ENCODE peak calls at places on chromosomes 13 and 19, in six cellular contexts. L, I, U, D, P and B are unnamed samples.
A peak's percentile ranks its signal among the peaks of the same experiment; 100 is the strongest.

GRCh38 chr19:45382426-45382825 is 12.1 kb upstream of the ERCC2 start:
- DNase-seq in L (no peak), I (no peak), U (no peak), D (no peak), P (no peak), B (no peak)

GRCh38 chr19:39335168-39335567 is 675 bp downstream of the GMFG start:
- DNase-seq in L (no peak), I (no peak), U (no peak), D (no peak), P (no peak), B (no peak)

GRCh38 chr19:43432866-43433673 is 18.4 kb downstream of the TEX101 start:
- DNase-seq in L (peak; percentile 74), I (peak; percentile 69), U (peak; percentile 33), D (no peak), P (peak; percentile 44), B (peak; percentile 59)

GRCh38 chr13:92719868-92720267 is 506.7 kb upstream of the GPC6 start:
- DNase-seq in L (no peak), I (no peak), U (no peak), D (no peak), P (no peak), B (peak; percentile 6)

GRCh38 chr13:29515372-29515771 is 80.1 kb downstream of the SLC7A1 start:
- DNase-seq in L (no peak), I (no peak), U (no peak), D (no peak), P (no peak), B (no peak)

GRCh38 chr13:84211048-84211447 is 328.8 kb upstream of the SLITRK1 start:
- DNase-seq in L (no peak), I (no peak), U (no peak), D (no peak), P (no peak), B (no peak)

GRCh38 chr13:49443327-49443688 is 556 bp downstream of the CAB39L start:
- DNase-seq in L (no peak), I (no peak), U (no peak), D (no peak), P (peak; percentile 35), B (no peak)

GRCh38 chr13:62747152-62747551 is 1331.5 kb upstream of the PCDH20 start:
- DNase-seq in L (no peak), I (no peak), U (no peak), D (no peak), P (peak; percentile 13), B (no peak)

GRCh38 chr13:94515352-94515751 is 35.9 kb upstream of the DCT start:
- DNase-seq in L (no peak), I (no peak), U (no peak), D (no peak), P (no peak), B (no peak)

GRCh38 chr19:5127710-5128109 is 158.8 kb downstream of the KDM4B start:
- DNase-seq in L (no peak), I (no peak), U (no peak), D (no peak), P (no peak), B (no peak)

GRCh38 chr13:50801087-50801931 is 42.2 kb downstream of the DLEU7 start:
- DNase-seq in L (peak; percentile 65), I (peak; percentile 46), U (peak; percentile 47), D (no peak), P (peak; percentile 72), B (peak; percentile 60)

GRCh38 chr19:15129856-15130580 is 22.8 kb downstream of the SYDE1 start:
- DNase-seq in L (no peak), I (no peak), U (no peak), D (no peak), P (no peak), B (peak; percentile 53)

GRCh38 chr13:99640260-99640659 is 139.0 kb downstream of the TM9SF2 start:
- DNase-seq in L (no peak), I (no peak), U (no peak), D (no peak), P (no peak), B (no peak)

GRCh38 chr19:45901432-45901903 is 945 bp downstream of the MYPOP start:
- DNase-seq in L (peak; percentile 48), I (peak; percentile 44), U (peak; percentile 68), D (no peak), P (peak; percentile 42), B (peak; percentile 41)

GRCh38 chr13:42028113-42028799 is 20.2 kb upstream of the DGKH start:
- DNase-seq in L (peak; percentile 70), I (no peak), U (no peak), D (no peak), P (no peak), B (peak; percentile 16)

GRCh38 chr19:55383279-55383788 is 758 bp downstream of the TMEM238 start:
- DNase-seq in L (peak; percentile 30), I (no peak), U (no peak), D (no peak), P (no peak), B (no peak)

GRCh38 chr19:2251577-2252480 is 2.7 kb downstream of the AMH start:
- DNase-seq in L (no peak), I (no peak), U (no peak), D (no peak), P (no peak), B (no peak)

GRCh38 chr13:102354011-102354410 is 47.8 kb downstream of the FGF14 start:
- DNase-seq in L (no peak), I (no peak), U (no peak), D (no peak), P (no peak), B (no peak)

GRCh38 chr13:103325675-103326074 is 259.5 kb upstream of the SLC10A2 start:
- DNase-seq in L (no peak), I (no peak), U (no peak), D (no peak), P (no peak), B (no peak)

GRCh38 chr13:74040200-74040599 is 94.0 kb downstream of the KLF12 start:
- DNase-seq in L (peak; percentile 41), I (peak; percentile 36), U (peak; percentile 25), D (no peak), P (peak; percentile 31), B (peak; percentile 16)

GRCh38 chr19:14821958-14822357 is 13.0 kb downstream of the OR7A5 start:
- DNase-seq in L (no peak), I (no peak), U (no peak), D (no peak), P (no peak), B (no peak)

GRCh38 chr19:55224038-55224665 is 4.4 kb downstream of the TMEM86B start:
- DNase-seq in L (no peak), I (no peak), U (no peak), D (no peak), P (no peak), B (no peak)

GRCh38 chr19:2312819-2313501 is 5.0 kb upstream of the LINGO3 start:
- DNase-seq in L (no peak), I (no peak), U (no peak), D (no peak), P (no peak), B (no peak)

GRCh38 chr13:41137951-41138350 is 5.3 kb upstream of the KBTBD6 start:
- DNase-seq in L (no peak), I (no peak), U (no peak), D (no peak), P (peak; percentile 81), B (no peak)

GRCh38 chr19:40907968-40908735 is 26.1 kb upstream of the CYP2A7 start:
- DNase-seq in L (no peak), I (no peak), U (peak; percentile 45), D (no peak), P (no peak), B (peak; percentile 79)

GRCh38 chr13:42567772-42568428 is 6.1 kb upstream of the TNFSF11 start:
- DNase-seq in L (no peak), I (no peak), U (no peak), D (no peak), P (no peak), B (no peak)

GRCh38 chr13:28792992-28793391 is 27.1 kb upstream of the MTUS2 start:
- DNase-seq in L (no peak), I (no peak), U (no peak), D (no peak), P (peak; percentile 79), B (no peak)

GRCh38 chr13:112104873-112105234 is 37.9 kb downstream of the SOX1 start:
- DNase-seq in L (no peak), I (no peak), U (no peak), D (no peak), P (no peak), B (no peak)
- H3K27me3 ChIP-seq in L (peaks cover 88% of the 10 kb centered on the region), I (peaks cover 17% of the 10 kb centered on the region), U (no peaks in the 10 kb centered on the region), D (peaks cover 6% of the 10 kb centered on the region), P (no peaks in the 10 kb centered on the region), B (peaks cover 3% of the 10 kb centered on the region)

GRCh38 chr13:100855151-100855550 is 180.6 kb upstream of the TMTC4 start:
- DNase-seq in L (no peak), I (no peak), U (no peak), D (no peak), P (no peak), B (no peak)
- H3K4me3 ChIP-seq in L (no peak overlapping the region), I (no peak overlapping the region), U (no peak overlapping the region), D (no peak overlapping the region), P (no peak overlapping the region), B (no peak overlapping the region)

GRCh38 chr19:49809155-49809986 is 3.7 kb downstream of the FUZ start:
- DNase-seq in L (peak; percentile 66), I (peak; percentile 66), U (peak; percentile 62), D (no peak), P (no peak), B (peak; percentile 72)
- TF ChIP-seq POLR2A in L (peak; percentile 53), I (no peak), U (no peak), D (no peak), P (no peak), B (peak; percentile 75)

DNA sequence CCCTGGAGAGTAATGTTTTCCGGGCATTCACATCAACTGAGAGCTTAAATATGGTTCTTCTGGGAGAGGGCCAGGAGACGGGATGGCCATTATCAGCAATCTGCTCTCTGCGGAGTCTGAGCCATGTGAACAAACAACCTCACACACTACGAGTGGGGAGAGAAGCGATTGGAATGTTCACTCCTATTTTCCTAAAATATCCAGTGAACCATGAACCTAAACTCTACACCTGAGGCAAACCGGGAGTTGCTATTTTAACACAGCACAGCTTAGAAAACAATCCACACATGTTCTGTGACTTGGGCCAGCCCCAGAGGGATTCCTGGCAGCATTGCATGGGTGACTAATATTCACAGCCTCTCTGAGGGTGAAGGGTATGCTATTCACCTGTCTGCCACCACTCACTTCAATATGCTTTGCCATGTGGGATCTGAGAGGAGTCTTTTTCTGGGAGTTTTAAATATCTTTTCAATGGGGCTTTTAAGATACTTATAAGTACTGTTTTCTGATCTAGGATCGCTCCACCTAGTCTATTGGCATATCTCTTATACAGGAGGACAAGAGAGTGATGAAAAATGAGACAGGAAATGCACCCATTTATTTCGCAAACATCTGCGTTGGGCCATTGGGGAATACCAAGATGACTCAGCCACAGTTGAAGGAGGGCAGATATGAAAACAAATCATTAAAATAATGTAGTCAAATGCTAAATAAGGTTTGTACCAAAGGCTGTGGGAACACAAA is 72.6 kb upstream of the SERP2 start:
- DNase-seq in L (no peak), I (peak; percentile 66), U (peak; percentile 67), D (peak; percentile 44), P (peak; percentile 87), B (peak; percentile 46)
- H3K27me3 ChIP-seq in L (no peaks in the 10 kb centered on the region), I (no peaks in the 10 kb centered on the region), U (no peaks in the 10 kb centered on the region), D (no peaks in the 10 kb centered on the region), P (no peaks in the 10 kb centered on the region), B (no peaks in the 10 kb centered on the region)